ENCODE peak calls at places on chromosomes 1 and 21, in eight cellular contexts. C is cardiac muscle cell; D is Caco-2; L is stimulated activated naive CD8-positive, alpha-beta T cell treated with anti-CD3 and anti-CD28 coated beads, Interleukin-15, Interleukin-2, amounts not matched to agents 100 U/mL and 50 U/mL, for 24 hours; N is fibroblast of lung; A is HT1080; V is heart left ventricle; G is activated T-cell treated with anti-CD3 and anti-CD28 coated beads, Interleukin-2, amount 50 U/mL, for 4 hours. W is an unnamed sample.

GRCh38 chr1:19374926-19375325 is 62.8 kb downstream of the SLC66A1 start:
- DNase-seq in C (no peak), D (no peak), L (no peak), N (no peak), A (no peak), V (no peak), G (no peak), W (no peak)

GRCh38 chr1:81699234-81699633 is 101.5 kb upstream of the ADGRL2 start:
- DNase-seq in C (no peak), D (no peak), L (no peak), N (peak), A (no peak), V (no peak), G (no peak), W (no peak)

GRCh38 chr1:247331526-247332214 is at the start of gene ZNF496:
- DNase-seq in C (peak), D (peak), L (peak), N (peak), A (peak), V (peak), G (peak), W (peak)

GRCh38 chr1:162942903-162943567 is 82.1 kb upstream of the CCDC190 start:
- DNase-seq in C (peak), D (no peak), L (peak), N (peak), A (no peak), V (no peak), G (no peak), W (peak)

GRCh38 chr1:55600243-55600642 is 385.1 kb upstream of the USP24 start:
- DNase-seq in C (no peak), D (no peak), L (no peak), N (no peak), A (no peak), V (no peak), G (no peak), W (no peak)

GRCh38 chr1:218347316-218347712 is 2.2 kb downstream of the TGFB2 start:
- DNase-seq in C (peak), D (no peak), L (peak), N (no peak), A (peak), V (no peak), G (no peak), W (peak)

GRCh38 chr1:56931686-56932085 is 34.1 kb downstream of the C8B start:
- DNase-seq in C (no peak), D (no peak), L (no peak), N (no peak), A (no peak), V (no peak), G (no peak), W (no peak)

GRCh38 chr21:20701235-20701634 is 297.0 kb upstream of the NCAM2 start:
- DNase-seq in C (no peak), D (no peak), L (no peak), N (no peak), A (peak), V (no peak), G (no peak), W (peak)

GRCh38 chr1:203170625-203171330 is 4.8 kb downstream of the MYBPH start:
- DNase-seq in C (no peak), D (no peak), L (no peak), N (no peak), A (peak), V (no peak), G (no peak), W (no peak)

GRCh38 chr1:44543064-44543815 is 131.0 kb downstream of the TMEM53 start:
- DNase-seq in C (no peak), D (no peak), L (no peak), N (no peak), A (no peak), V (no peak), G (no peak), W (peak)

GRCh38 chr1:14769486-14770274 is 171.2 kb downstream of the KAZN start:
- DNase-seq in C (no peak), D (no peak), L (no peak), N (no peak), A (no peak), V (no peak), G (no peak), W (no peak)

GRCh38 chr1:1206376-1207253 is at the start of gene TNFRSF18:
- DNase-seq in C (peak), D (no peak), L (peak), N (peak), A (no peak), V (peak), G (peak), W (peak)

GRCh38 chr1:210447456-210448057 is 118.9 kb downstream of the HHAT start:
- DNase-seq in C (no peak), D (no peak), L (no peak), N (no peak), A (no peak), V (no peak), G (no peak), W (no peak)

GRCh38 chr1:17201201-17202021 is 3.5 kb upstream of the PADI1 start:
- DNase-seq in C (no peak), D (peak), L (peak), N (no peak), A (no peak), V (no peak), G (no peak), W (peak)

GRCh38 chr1:216929870-216930582 is 206.8 kb upstream of the ESRRG start:
- DNase-seq in C (no peak), D (no peak), L (no peak), N (no peak), A (peak), V (no peak), G (no peak), W (no peak)

GRCh38 chr1:205518616-205519540 is 14.4 kb downstream of the CDK18 start:
- DNase-seq in C (no peak), D (no peak), L (no peak), N (no peak), A (no peak), V (no peak), G (no peak), W (no peak)

GRCh38 chr1:37064059-37064458 is 29.7 kb upstream of the GRIK3 start:
- DNase-seq in C (no peak), D (no peak), L (no peak), N (no peak), A (no peak), V (no peak), G (no peak), W (no peak)

GRCh38 chr1:84415386-84415785 is 17.1 kb downstream of the DNASE2B start:
- DNase-seq in C (no peak), D (no peak), L (no peak), N (peak), A (no peak), V (no peak), G (no peak), W (no peak)

GRCh38 chr1:193674292-193674944 is 488.0 kb upstream of the B3GALT2 start:
- DNase-seq in C (no peak), D (no peak), L (no peak), N (peak), A (peak), V (no peak), G (no peak), W (no peak)

GRCh38 chr1:14662116-14662515 is 63.6 kb downstream of the KAZN start:
- DNase-seq in C (no peak), D (no peak), L (no peak), N (no peak), A (no peak), V (peak), G (no peak), W (no peak)

GRCh38 chr1:41500781-41501518 is 16.5 kb upstream of the EDN2 start:
- DNase-seq in C (peak), D (peak), L (no peak), N (no peak), A (no peak), V (no peak), G (no peak), W (no peak)

GRCh38 chr1:110671323-110671722 is 3.4 kb downstream of the KCNA3 start:
- DNase-seq in C (no peak), D (no peak), L (no peak), N (no peak), A (no peak), V (no peak), G (no peak), W (peak)

GRCh38 chr1:66623812-66624211 is 89.9 kb downstream of the SGIP1 start:
- DNase-seq in C (no peak), D (no peak), L (no peak), N (peak), A (peak), V (no peak), G (no peak), W (no peak)

GRCh38 chr1:110433803-110434202 is 17.1 kb upstream of the PROK1 start:
- DNase-seq in C (peak), D (peak), L (no peak), N (peak), A (peak), V (peak), G (no peak), W (peak)

GRCh38 chr1:232519186-232519585 is 110.7 kb downstream of the SIPA1L2 start:
- DNase-seq in C (no peak), D (no peak), L (no peak), N (no peak), A (no peak), V (peak), G (no peak), W (no peak)

GRCh38 chr1:173332026-173332425 is 124.9 kb upstream of the TNFSF4 start:
- DNase-seq in C (no peak), D (no peak), L (no peak), N (peak), A (peak), V (peak), G (no peak), W (no peak)

GRCh38 chr1:54243022-54243421 is 43.1 kb downstream of the MRPL37 start:
- DNase-seq in C (no peak), D (no peak), L (no peak), N (no peak), A (no peak), V (no peak), G (no peak), W (no peak)

GRCh38 chr1:15272009-15272781 is 25.2 kb downstream of the FHAD1 start:
- DNase-seq in C (peak), D (peak), L (peak), N (peak), A (peak), V (peak), G (no peak), W (peak)

GRCh38 chr1:199089393-199090122 is 450.7 kb downstream of the PTPRC start:
- DNase-seq in C (no peak), D (no peak), L (peak), N (no peak), A (no peak), V (no peak), G (peak), W (peak)

GRCh38 chr1:2614145-2614544 is 18.7 kb downstream of the MMEL1 start:
- DNase-seq in C (no peak), D (no peak), L (no peak), N (no peak), A (no peak), V (no peak), G (no peak), W (no peak)